ENCODE peak calls at places on chromosome 13, in ten cellular contexts. D, T, U, N, R, F, X, G, V and Q are unnamed samples.

GRCh38 chr13:36673838-36674326 is at the start of gene SERTM1:
- DNase-seq in D (no peak), T (no peak), U (no peak), N (no peak), R (peak; percentile 48), F (no peak), X (peak; percentile 68), G (peak; percentile 81), V (peak; percentile 74), Q (no peak)

GRCh38 chr13:39676315-39676876 is 20.9 kb downstream of the COG6 start:
- DNase-seq in D (no peak), T (peak; percentile 40), U (peak; percentile 14), N (no peak), R (peak; percentile 59), F (no peak), X (no peak), G (no peak), V (no peak), Q (no peak)

GRCh38 chr13:105642511-105642958 is 892.9 kb downstream of the EFNB2 start:
- DNase-seq in D (no peak), T (no peak), U (no peak), N (no peak), R (no peak), F (no peak), X (no peak), G (no peak), V (no peak), Q (no peak)

GRCh38 chr13:72221276-72221962 is 354.4 kb upstream of the DACH1 start:
- DNase-seq in D (no peak), T (peak; percentile 18), U (no peak), N (no peak), R (peak; percentile 14), F (no peak), X (peak; percentile 64), G (peak; percentile 82), V (no peak), Q (peak; percentile 69)

GRCh38 chr13:25300861-25301346 is 521 bp upstream of the NUP58 start:
- DNase-seq in D (no peak), T (no peak), U (peak; percentile 26), N (no peak), R (no peak), F (no peak), X (peak; percentile 66), G (no peak), V (peak; percentile 36), Q (no peak)

GRCh38 chr13:39712626-39713025 is 57.2 kb downstream of the COG6 start:
- DNase-seq in D (no peak), T (no peak), U (no peak), N (no peak), R (no peak), F (no peak), X (no peak), G (no peak), V (no peak), Q (no peak)

GRCh38 chr13:95254341-95254740 is 46.9 kb downstream of the ABCC4 start:
- DNase-seq in D (no peak), T (peak; percentile 56), U (no peak), N (no peak), R (no peak), F (no peak), X (no peak), G (no peak), V (no peak), Q (peak; percentile 34)

GRCh38 chr13:46484561-46484960 is 68.4 kb upstream of the LRCH1 start:
- DNase-seq in D (no peak), T (no peak), U (no peak), N (no peak), R (no peak), F (no peak), X (no peak), G (no peak), V (no peak), Q (no peak)

GRCh38 chr13:28094311-28094710 is 6.1 kb downstream of the FLT3 start:
- DNase-seq in D (no peak), T (no peak), U (no peak), N (no peak), R (no peak), F (no peak), X (no peak), G (no peak), V (no peak), Q (no peak)

GRCh38 chr13:28097503-28097902 is 2.9 kb downstream of the FLT3 start:
- DNase-seq in D (no peak), T (no peak), U (no peak), N (no peak), R (no peak), F (no peak), X (no peak), G (no peak), V (no peak), Q (no peak)

GRCh38 chr13:28100149-28101121 is at the start of gene FLT3:
- DNase-seq in D (no peak), T (peak; percentile 51), U (peak; percentile 25), N (no peak), R (peak; percentile 27), F (no peak), X (peak; percentile 70), G (peak; percentile 82), V (no peak), Q (peak; percentile 57)

GRCh38 chr13:28093871-28094270 is 6.5 kb downstream of the FLT3 start:
- DNase-seq in D (no peak), T (no peak), U (no peak), N (no peak), R (no peak), F (no peak), X (no peak), G (no peak), V (no peak), Q (no peak)

GRCh38 chr13:28099396-28100148 is 804 bp downstream of the FLT3 start:
- DNase-seq in D (no peak), T (no peak), U (no peak), N (no peak), R (no peak), F (no peak), X (no peak), G (no peak), V (no peak), Q (no peak)
- H3K27me3 ChIP-seq in D (peaks cover 71% of the 10 kb centered on the region), T (peaks cover 20% of the 10 kb centered on the region), U (peaks cover 19% of the 10 kb centered on the region), N (peaks cover 18% of the 10 kb centered on the region), R (peaks cover 96% of the 10 kb centered on the region), F (peaks cover 16% of the 10 kb centered on the region), X (peaks cover 86% of the 10 kb centered on the region), G (peaks cover 17% of the 10 kb centered on the region), V (peaks cover 4% of the 10 kb centered on the region), Q (no peaks in the 10 kb centered on the region)

GRCh38 chr13:111215081-111216047 is 100.3 kb downstream of the ARHGEF7 start:
- DNase-seq in D (no peak), T (no peak), U (no peak), N (no peak), R (no peak), F (no peak), X (no peak), G (no peak), V (no peak), Q (no peak)

GRCh38 chr13:111213964-111214726 is 99.0 kb downstream of the ARHGEF7 start:
- DNase-seq in D (no peak), T (no peak), U (no peak), N (no peak), R (no peak), F (no peak), X (no peak), G (no peak), V (no peak), Q (no peak)

GRCh38 chr13:111219306-111219705 is 101.1 kb upstream of the TEX29 start:
- DNase-seq in D (peak; percentile 90), T (no peak), U (no peak), N (no peak), R (no peak), F (no peak), X (no peak), G (no peak), V (no peak), Q (no peak)

GRCh38 chr13:111217661-111218060 is 102.6 kb downstream of the ARHGEF7 start:
- DNase-seq in D (peak; percentile 88), T (no peak), U (no peak), N (no peak), R (no peak), F (no peak), X (peak; percentile 78), G (no peak), V (no peak), Q (no peak)

DNA sequence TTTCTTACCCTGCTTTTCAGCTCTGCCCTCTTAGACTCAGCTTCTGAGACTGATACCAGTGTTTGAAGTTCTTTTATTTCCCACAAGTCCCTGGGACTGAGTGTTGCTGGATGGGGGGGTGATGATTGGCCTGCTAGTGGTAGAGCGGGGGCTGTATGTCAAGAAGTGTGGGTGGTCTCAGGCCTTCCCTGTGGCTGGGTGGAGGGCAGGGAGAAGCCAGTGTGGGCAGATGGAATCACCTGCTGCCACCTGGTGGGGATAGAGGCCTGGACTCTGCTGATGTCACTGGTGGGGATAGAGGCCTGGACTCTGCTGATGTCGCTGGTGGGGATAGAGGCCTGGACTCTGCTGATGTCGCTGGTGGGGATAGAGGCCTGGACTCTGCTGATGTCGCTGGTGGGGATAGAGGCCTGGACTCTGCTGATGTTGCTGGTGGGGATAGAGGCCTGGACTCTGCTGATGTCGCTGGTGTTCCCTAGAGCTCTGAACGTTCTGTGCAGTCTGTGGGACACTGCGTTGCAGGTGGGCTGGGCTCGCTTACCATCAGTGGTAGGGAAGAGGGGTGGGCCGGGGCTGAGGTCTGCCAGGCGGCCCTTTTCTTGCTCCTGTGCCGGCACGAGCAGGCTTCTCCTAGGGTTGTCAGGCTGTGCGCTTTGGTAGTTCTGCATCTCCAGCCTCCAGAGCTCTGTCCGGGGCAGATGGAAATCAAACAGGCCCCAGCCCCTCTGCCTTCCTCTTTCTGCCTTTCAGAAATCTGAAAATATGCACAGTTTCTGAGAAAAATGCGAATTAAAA is 101.3 kb downstream of the ARHGEF7 start:
- DNase-seq in D (peak; percentile 78), T (no peak), U (peak; percentile 39), N (no peak), R (peak; percentile 60), F (no peak), X (no peak), G (peak; percentile 72), V (no peak), Q (peak; percentile 63)
- TF ChIP-seq CTCF in D (peak; percentile 45), T (peak; percentile 60), U (peak; percentile 39), N (peak; percentile 54), R (peak; percentile 55), F (peak; percentile 38), X (peak; percentile 28), G (peak; percentile 62), V (peak; percentile 19), Q (peak; percentile 37)

DNA sequence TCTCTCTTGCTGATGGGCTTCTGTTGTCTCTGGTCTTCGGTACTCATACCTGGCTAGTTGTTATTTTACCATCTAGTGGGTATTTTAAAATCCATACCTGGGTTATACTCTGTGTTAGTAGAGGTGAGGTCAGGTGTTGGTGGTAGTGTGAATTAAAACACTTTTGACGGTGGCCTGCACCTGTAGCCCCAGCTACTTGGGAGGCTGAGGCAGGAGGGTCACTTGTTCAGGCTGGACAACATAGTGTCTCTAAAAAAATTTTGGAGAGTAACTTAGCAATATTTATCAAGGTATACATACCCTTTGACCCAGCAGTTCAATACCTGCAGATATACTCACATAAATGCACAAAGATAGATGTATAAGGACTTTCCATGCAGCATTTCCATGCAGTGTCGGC is 55.4 kb downstream of the GSX1 start:
- DNase-seq in D (no peak), T (no peak), U (no peak), N (no peak), R (no peak), F (no peak), X (no peak), G (no peak), V (no peak), Q (no peak)
- H3K27me3 ChIP-seq in D (peaks cover 20% of the 10 kb centered on the region), T (no peaks in the 10 kb centered on the region), U (no peaks in the 10 kb centered on the region), N (no peaks in the 10 kb centered on the region), R (peaks cover 14% of the 10 kb centered on the region), F (no peaks in the 10 kb centered on the region), X (peaks cover 12% of the 10 kb centered on the region), G (peaks cover 3% of the 10 kb centered on the region), V (no peaks in the 10 kb centered on the region), Q (no peaks in the 10 kb centered on the region)

GRCh38 chr13:77510156-77510555 is 25.4 kb upstream of the SCEL start:
- DNase-seq in D (no peak), T (no peak), U (no peak), N (no peak), R (no peak), F (no peak), X (no peak), G (no peak), V (no peak), Q (no peak)

GRCh38 chr13:77509221-77509620 is 26.3 kb upstream of the SCEL start:
- DNase-seq in D (no peak), T (no peak), U (no peak), N (no peak), R (no peak), F (no peak), X (no peak), G (no peak), V (no peak), Q (no peak)

GRCh38 chr13:77503398-77503797 is 32.1 kb upstream of the SCEL start:
- DNase-seq in D (no peak), T (no peak), U (no peak), N (no peak), R (no peak), F (no peak), X (no peak), G (no peak), V (no peak), Q (no peak)

GRCh38 chr13:77507931-77508776 is 27.4 kb upstream of the SCEL start:
- DNase-seq in D (no peak), T (peak; percentile 42), U (no peak), N (no peak), R (no peak), F (no peak), X (no peak), G (no peak), V (no peak), Q (no peak)

DNA sequence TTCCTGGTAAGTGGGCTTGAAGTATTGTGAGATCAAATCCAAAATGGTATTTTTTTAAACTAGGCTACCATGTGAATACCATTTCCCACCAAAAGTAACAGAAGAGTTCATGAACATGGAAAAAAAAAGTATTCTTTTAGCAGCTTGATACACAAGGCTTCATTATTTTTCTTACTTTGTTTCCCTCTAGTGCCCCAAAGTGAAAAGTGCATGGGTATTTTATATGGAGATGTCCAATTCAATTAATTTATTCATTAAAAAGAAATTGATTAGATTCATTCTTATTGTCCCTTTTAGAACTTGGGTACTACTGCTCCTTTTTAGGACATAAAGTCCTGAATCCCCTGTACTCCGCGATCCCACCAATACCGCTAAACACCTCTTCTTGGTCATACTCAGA is 28.6 kb upstream of the SCEL start:
- DNase-seq in D (no peak), T (peak; percentile 7), U (no peak), N (no peak), R (no peak), F (no peak), X (no peak), G (no peak), V (no peak), Q (no peak)
- TF ChIP-seq CTCF in D (peak; percentile 20), T (peak; percentile 40), U (no peak), N (peak; percentile 27), R (peak; percentile 28), F (no peak), X (peak; percentile 44), G (no peak), V (no peak), Q (no peak)